ENCODE peak calls at places on chromosomes 16 and 17, in five cellular contexts. Q is left ventricle myocardium inferior, N is Caco-2, T is lung, Z is AG04450. P is an unnamed sample.

GRCh38 chr16:8936421-8936820 is 27.3 kb downstream of the USP7 start:
- DNase-seq in Q (no peak), T (no peak), N (peak), Z (no peak), P (no peak)

GRCh38 chr16:27445502-27446175 is 43.7 kb downstream of the IL21R start:
- DNase-seq in Z (no peak), Q (no peak), T (no peak), N (no peak), P (no peak)

GRCh38 chr17:62854026-62854425 is 45.9 kb upstream of the MARCHF10 start:
- DNase-seq in T (no peak), Z (no peak), Q (no peak), N (no peak), P (no peak)

GRCh38 chr17:28097901-28098300 is 55.4 kb downstream of the NLK start:
- DNase-seq in Z (no peak), N (no peak), T (no peak), Q (no peak), P (no peak)

GRCh38 chr16:67499159-67499558 is 15.8 kb upstream of the AGRP start:
- DNase-seq in Z (no peak), N (no peak), Q (peak), T (no peak), P (no peak)

GRCh38 chr17:16971458-16972338 is at the start of gene TNFRSF13B:
- DNase-seq in Z (no peak), Q (no peak), N (no peak), T (no peak), P (no peak)

GRCh38 chr17:1640329-1641064 is 5.0 kb downstream of the SCARF1 start:
- DNase-seq in Q (no peak), T (no peak), Z (no peak), N (no peak), P (no peak)

GRCh38 chr16:75491876-75492275 is 3.4 kb downstream of the CHST6 start:
- DNase-seq in T (no peak), Q (no peak), N (peak), Z (no peak), P (no peak)

GRCh38 chr17:57405486-57406072 is 149.3 kb downstream of the MSI2 start:
- DNase-seq in N (no peak), T (no peak), Z (no peak), Q (no peak), P (no peak)

GRCh38 chr16:46996391-46996790 is 22.9 kb upstream of the DNAJA2 start:
- DNase-seq in Z (no peak), N (no peak), Q (no peak), T (no peak), P (no peak)

GRCh38 chr17:82686366-82687324 is 11.9 kb downstream of the RAB40B start:
- DNase-seq in N (no peak), Q (no peak), T (no peak), Z (no peak), P (no peak)

GRCh38 chr17:6853764-6854442 is 22.4 kb upstream of the TEKT1 start:
- DNase-seq in T (no peak), N (no peak), Q (no peak), Z (no peak), P (no peak)

GRCh38 chr17:68634345-68634876 is 33.2 kb upstream of the FAM20A start:
- DNase-seq in Q (no peak), T (no peak), Z (no peak), N (no peak), P (no peak)

GRCh38 chr17:57898487-57899311 is 48.9 kb upstream of the MRPS23 start:
- DNase-seq in N (peak), Q (peak), Z (no peak), T (peak), P (no peak)

GRCh38 chr16:77951788-77952187 is 70.6 kb upstream of the CLEC3A start:
- DNase-seq in T (no peak), Q (no peak), N (no peak), Z (no peak), P (no peak)
- TF ChIP-seq CTCF in T (no peak), Q (peak), N (peak), Z (peak), P (peak)

DNA sequence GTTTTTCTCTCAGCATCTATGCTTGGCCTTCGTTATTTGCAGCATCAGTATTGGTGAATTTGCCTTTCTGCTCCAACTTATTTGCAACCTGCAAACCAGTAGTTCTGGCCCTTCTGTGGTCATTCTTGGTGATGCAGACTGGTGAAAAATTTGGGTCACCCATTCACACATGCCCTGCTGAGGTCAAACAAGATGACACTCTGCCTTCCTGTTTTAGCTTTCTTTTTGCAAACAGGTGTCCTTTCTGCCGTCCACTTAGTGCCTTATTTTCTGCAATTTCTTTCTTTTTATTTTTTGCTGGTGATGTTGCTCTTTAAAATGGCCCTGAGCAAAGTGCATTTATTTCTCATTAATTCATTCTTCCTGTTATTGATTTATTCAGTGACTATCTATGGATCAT is 31.3 kb downstream of the PLCG2 start:
- DNase-seq in Z (no peak), T (no peak), N (no peak), Q (no peak), P (no peak)
- TF ChIP-seq CTCF in Z (no peak), T (no peak), N (no peak), Q (no peak), P (no peak)

GRCh38 chr16:74291577-74292208 is 4.9 kb upstream of the PSMD7 start:
- DNase-seq in T (no peak), Q (no peak), N (no peak), Z (no peak), P (no peak)

GRCh38 chr16:74297296-74297665 is 667 bp downstream of the PSMD7 start:
- DNase-seq in Q (no peak), Z (no peak), N (no peak), T (no peak), P (no peak)

GRCh38 chr16:74298104-74298503 is 1.5 kb downstream of the PSMD7 start:
- DNase-seq in Q (no peak), Z (no peak), N (no peak), T (no peak), P (no peak)

GRCh38 chr16:74296120-74296464 is 522 bp upstream of the PSMD7 start:
- DNase-seq in Q (no peak), T (no peak), N (no peak), Z (no peak), P (no peak)

DNA sequence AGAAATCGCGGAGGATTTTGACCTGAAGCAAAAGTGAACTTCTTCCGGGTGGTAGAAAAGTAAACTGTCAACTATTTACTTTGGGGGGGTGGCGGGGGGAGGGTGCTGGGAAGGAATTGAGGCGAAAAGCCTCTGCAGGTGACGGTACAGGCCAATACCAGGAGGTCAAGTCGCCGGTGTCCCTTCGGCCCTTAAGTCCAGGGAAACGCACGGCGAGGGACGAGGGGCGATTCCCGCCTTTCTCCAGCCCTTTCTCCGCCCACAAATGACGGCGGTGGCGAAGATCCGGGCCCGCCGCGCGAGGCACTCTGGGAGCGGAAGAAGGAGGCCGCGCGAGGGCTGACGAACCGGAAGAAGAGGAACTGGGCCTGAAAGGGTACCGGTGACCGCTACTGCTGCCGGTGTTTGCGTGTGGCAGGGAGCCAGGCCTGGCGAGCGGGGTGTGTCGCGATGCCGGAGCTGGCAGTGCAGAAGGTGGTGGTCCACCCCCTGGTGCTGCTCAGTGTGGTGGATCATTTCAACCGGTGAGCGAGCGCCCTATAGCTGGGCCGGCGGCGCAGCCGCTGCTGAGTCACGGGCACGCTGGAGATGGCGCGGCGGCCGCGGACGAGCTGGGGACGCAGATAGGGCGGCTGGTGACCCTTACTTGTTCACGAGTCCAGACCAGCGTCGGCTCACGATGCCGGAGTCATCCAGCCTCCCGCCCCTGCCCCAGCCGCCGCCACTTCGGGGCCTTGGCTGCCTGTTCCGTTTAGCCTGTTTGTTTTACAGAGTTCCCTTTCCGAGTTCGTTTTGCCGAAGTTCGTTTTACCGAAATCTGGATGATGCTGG is at the start of gene PSMD7:
- DNase-seq in Q (peak), Z (peak), N (peak), T (peak), P (peak)
- TF ChIP-seq CTCF in Q (no peak), Z (no peak), N (no peak), T (no peak), P (no peak)

DNA sequence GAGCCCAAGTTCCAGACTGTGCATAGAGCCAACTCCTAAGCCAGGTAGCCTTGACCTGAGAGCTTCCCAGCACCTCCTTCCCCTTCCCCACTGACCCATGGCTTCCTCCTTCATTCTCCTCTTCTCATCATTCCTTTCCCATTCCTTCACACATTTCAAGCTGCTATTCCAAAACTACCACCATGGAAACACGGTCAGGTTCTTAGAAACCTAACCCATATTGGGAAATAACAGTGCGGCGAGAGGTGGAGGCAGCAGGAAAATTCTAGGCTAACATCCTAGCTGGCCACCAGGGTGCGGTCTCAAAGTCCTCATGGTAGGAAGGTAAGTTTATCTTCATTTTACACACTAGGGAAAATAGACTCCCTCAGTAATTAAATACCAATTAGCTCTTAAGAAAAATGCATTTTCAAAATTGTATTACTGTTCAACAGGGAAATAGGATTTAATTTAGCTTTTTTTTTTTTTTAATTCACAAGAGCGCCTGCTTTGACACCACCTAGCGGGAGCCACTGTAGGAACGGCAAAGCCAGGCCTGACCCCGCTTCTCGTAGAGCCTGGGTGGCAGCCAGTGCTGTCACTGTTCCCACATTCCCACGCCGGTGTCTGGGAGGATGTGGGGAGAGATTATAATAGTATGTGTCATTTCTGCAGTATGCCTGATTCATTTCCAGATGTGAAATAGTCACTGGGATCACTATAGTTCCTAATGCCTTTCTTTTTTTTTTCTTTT is 14.0 kb upstream of the SPHK1 start:
- DNase-seq in Q (peak), N (no peak), Z (peak), T (peak), P (no peak)
- TF ChIP-seq CTCF in Q (peak), N (peak), Z (peak), T (peak), P (peak)

GRCh38 chr17:38967290-38967738 is at the start of gene FBXO47:
- DNase-seq in T (peak), Q (peak), N (peak), Z (peak), P (peak)

GRCh38 chr17:38969281-38969680 is 2.1 kb upstream of the FBXO47 start:
- DNase-seq in Z (no peak), T (no peak), N (no peak), Q (no peak), P (no peak)

GRCh38 chr17:38970804-38971203 is 3.6 kb upstream of the FBXO47 start:
- DNase-seq in N (no peak), Q (no peak), T (no peak), Z (no peak), P (no peak)

DNA sequence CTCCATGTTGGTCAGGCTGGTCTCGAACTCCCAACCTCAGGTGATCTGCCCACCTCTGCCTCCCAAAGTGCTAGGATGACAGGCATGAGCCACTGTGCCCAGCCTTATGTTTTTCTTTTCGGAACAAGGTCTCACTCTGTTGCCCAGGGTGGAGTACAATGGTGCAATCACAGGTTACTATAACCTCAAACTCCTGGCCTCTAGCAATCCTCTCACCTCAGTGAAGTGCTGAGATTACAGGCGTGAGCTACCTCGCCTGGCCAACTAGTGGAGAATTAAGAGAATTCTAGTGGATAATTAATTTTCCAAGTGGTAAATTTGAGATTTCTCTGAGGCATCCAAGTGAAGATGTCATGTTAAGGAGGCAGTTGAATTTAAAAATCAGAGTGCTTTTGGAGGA is 2.9 kb upstream of the FBXO47 start:
- DNase-seq in N (no peak), Q (no peak), Z (no peak), T (no peak), P (no peak)
- TF ChIP-seq CTCF in N (no peak), Q (no peak), Z (no peak), T (no peak), P (no peak)

GRCh38 chr17:78849026-78849425 is 8.4 kb upstream of the USP36 start:
- DNase-seq in Z (no peak), T (no peak), Q (no peak), N (no peak), P (no peak)

GRCh38 chr17:78855561-78856165 is 15.0 kb upstream of the USP36 start:
- DNase-seq in T (no peak), N (no peak), Q (no peak), Z (no peak), P (no peak)

GRCh38 chr17:78854508-78854907 is 13.9 kb upstream of the USP36 start:
- DNase-seq in T (no peak), Q (no peak), Z (no peak), N (no peak), P (no peak)

GRCh38 chr17:78853926-78854394 is 13.3 kb upstream of the USP36 start:
- DNase-seq in Q (no peak), T (no peak), Z (no peak), N (no peak), P (no peak)

GRCh38 chr17:78852709-78853111 is 12.1 kb upstream of the USP36 start:
- DNase-seq in Z (no peak), T (no peak), Q (no peak), N (no peak), P (no peak)
- TF ChIP-seq CTCF in Z (peak), T (no peak), Q (peak), N (no peak), P (no peak)